ENCODE peak calls at places on chromosomes 11 and 22, in four cellular contexts. V is GM12878, I is HepG2, S is K562. C is an unnamed sample.
A peak's percentile ranks its signal among the peaks of the same experiment; 100 is the strongest.

GRCh38 chr22:19703869-19704268 is 10.4 kb upstream of the SEPTIN5 start:
- DNase-seq in V (no peak), I (no peak), S (no peak), C (peak; percentile 10)

GRCh38 chr11:10225553-10225952 is 68.5 kb downstream of the SBF2 start:
- DNase-seq in V (no peak), I (no peak), S (no peak), C (no peak)

GRCh38 chr11:106344392-106344791 is 266.9 kb downstream of the AASDHPPT start:
- DNase-seq in V (no peak), I (no peak), S (no peak), C (no peak)

GRCh38 chr11:34044664-34045485 is 6.7 kb upstream of the CAPRIN1 start:
- DNase-seq in V (no peak), I (no peak), S (peak; percentile 54), C (peak; percentile 28)

GRCh38 chr11:110430267-110431211 is 791 bp downstream of the FDX1 start:
- DNase-seq in V (peak; percentile 8), I (peak; percentile 47), S (no peak), C (no peak)

GRCh38 chr11:130208241-130209127 is 48.9 kb downstream of the ST14 start:
- DNase-seq in V (no peak), I (no peak), S (no peak), C (peak; percentile 8)

GRCh38 chr11:126544311-126545056 is 189.0 kb downstream of the ST3GAL4 start:
- DNase-seq in V (no peak), I (no peak), S (no peak), C (peak; percentile 44)

GRCh38 chr22:45731798-45732495 is 60.3 kb downstream of the ATXN10 start:
- DNase-seq in V (no peak), I (peak; percentile 8), S (no peak), C (no peak)

GRCh38 chr11:19605500-19606371 is 106.9 kb upstream of the NAV2 start:
- DNase-seq in V (no peak), I (no peak), S (no peak), C (no peak)

GRCh38 chr11:109405671-109406070 is 16.3 kb upstream of the C11orf87 start:
- DNase-seq in V (no peak), I (no peak), S (no peak), C (no peak)

GRCh38 chr22:23457586-23457985 is 122.5 kb downstream of the IGLL1 start:
- DNase-seq in V (no peak), I (no peak), S (peak; percentile 11), C (no peak)

GRCh38 chr11:120343429-120343828 is 7.2 kb downstream of the ARHGEF12 start:
- DNase-seq in V (peak; percentile 67), I (no peak), S (no peak), C (no peak)

GRCh38 chr11:75236062-75236461 is 4.5 kb upstream of the TPBGL start:
- DNase-seq in V (no peak), I (no peak), S (no peak), C (peak; percentile 26)

GRCh38 chr11:108125126-108125525 is 3.8 kb downstream of the ACAT1 start:
- DNase-seq in V (no peak), I (no peak), S (no peak), C (no peak)

GRCh38 chr11:120254788-120255518 is 15.0 kb downstream of the POU2F3 start:
- DNase-seq in V (no peak), I (no peak), S (no peak), C (peak; percentile 68)

GRCh38 chr11:92866679-92867282 is 102.7 kb upstream of the MTNR1B start:
- DNase-seq in V (no peak), I (no peak), S (no peak), C (no peak)

GRCh38 chr11:125871391-125872137 is 15.9 kb upstream of the HYLS1 start:
- DNase-seq in V (no peak), I (peak; percentile 57), S (peak; percentile 25), C (peak; percentile 79)

GRCh38 chr11:2202071-2202899 is 30.7 kb upstream of the TH start:
- DNase-seq in V (no peak), I (no peak), S (no peak), C (no peak)

GRCh38 chr22:21797444-21798221 is 62.0 kb upstream of the YPEL1 start:
- DNase-seq in V (no peak), I (no peak), S (no peak), C (no peak)

GRCh38 chr22:21796863-21797262 is 61.3 kb upstream of the YPEL1 start:
- DNase-seq in V (no peak), I (no peak), S (peak; percentile 38), C (no peak)

GRCh38 chr22:21796231-21796630 is 60.6 kb upstream of the YPEL1 start:
- DNase-seq in V (no peak), I (no peak), S (no peak), C (no peak)

GRCh38 chr22:21790359-21790758 is 54.8 kb upstream of the YPEL1 start:
- DNase-seq in V (no peak), I (no peak), S (no peak), C (no peak)

DNA sequence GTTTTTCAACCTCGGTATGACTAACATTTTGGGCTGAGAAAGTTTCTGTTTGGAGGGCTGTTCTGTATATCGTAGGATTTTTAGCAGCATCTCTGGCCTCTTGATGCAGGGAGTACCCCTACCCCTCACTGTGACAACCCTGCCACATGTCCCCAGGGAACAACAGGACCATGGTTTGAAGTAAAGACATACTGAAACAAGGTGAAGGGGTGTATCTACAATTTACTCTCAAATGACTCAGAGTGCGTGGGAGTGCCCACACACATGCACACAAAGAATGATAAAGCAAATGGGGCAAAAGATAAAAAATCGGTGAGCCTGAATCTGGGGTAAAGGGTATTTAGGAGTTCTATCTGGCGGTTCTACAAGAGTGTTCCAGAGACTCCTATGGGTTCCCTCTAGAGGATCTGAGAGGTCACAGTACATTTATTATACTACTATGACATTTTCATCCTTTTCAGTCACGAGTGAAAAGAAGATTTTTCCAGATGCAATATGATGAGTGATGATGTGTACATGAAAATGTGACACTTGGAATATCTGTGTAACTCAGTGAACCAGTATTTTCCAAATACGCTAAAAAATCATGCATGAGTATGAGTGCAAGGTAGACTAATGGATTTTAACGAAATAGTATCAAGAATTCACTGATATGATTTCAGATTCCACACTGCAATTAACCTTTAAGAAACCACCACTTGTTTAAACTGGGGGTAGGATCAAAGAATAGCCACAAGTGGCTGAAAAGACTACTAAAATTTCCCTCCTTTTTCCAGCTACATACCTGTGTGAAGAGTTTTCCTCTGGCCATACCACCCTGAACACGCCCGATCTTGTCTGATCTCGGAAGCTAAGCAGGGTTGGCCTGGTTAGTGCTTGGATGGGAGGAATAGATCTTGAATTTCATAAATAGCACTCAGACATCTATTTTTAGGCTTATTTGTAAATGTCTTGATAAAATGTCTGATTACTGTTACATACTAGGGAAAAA is 56.3 kb upstream of the YPEL1 start:
- DNase-seq in V (peak; percentile 62), I (no peak), S (peak; percentile 94), C (no peak)
- TF ChIP-seq ETV6 in V (no peak), I (no peak), S (no peak), C (no peak)

GRCh38 chr11:67463186-67463585 is 5.9 kb downstream of the TMEM134 start:
- DNase-seq in V (no peak), I (no peak), S (peak; percentile 49), C (no peak)

GRCh38 chr11:67464411-67465189 is 4.5 kb downstream of the TMEM134 start:
- DNase-seq in V (peak; percentile 65), I (peak; percentile 86), S (peak; percentile 93), C (peak; percentile 91)

GRCh38 chr11:67466367-67466766 is 2.7 kb downstream of the TMEM134 start:
- DNase-seq in V (no peak), I (no peak), S (no peak), C (no peak)

GRCh38 chr11:67463680-67464410 is 5.2 kb downstream of the TMEM134 start:
- DNase-seq in V (no peak), I (peak; percentile 52), S (peak; percentile 75), C (no peak)

GRCh38 chr11:67465190-67465522 is 3.9 kb downstream of the TMEM134 start:
- DNase-seq in V (no peak), I (peak; percentile 30), S (no peak), C (no peak)
- TF ChIP-seq ETV6 in V (no peak), I (no peak), S (no peak), C (no peak)

GRCh38 chr11:119166368-119167076 is 2.0 kb upstream of the NLRX1 start:
- DNase-seq in V (no peak), I (peak; percentile 44), S (no peak), C (no peak)
- TF ChIP-seq ETV6 in V (no peak), I (no peak), S (no peak), C (no peak)

DNA sequence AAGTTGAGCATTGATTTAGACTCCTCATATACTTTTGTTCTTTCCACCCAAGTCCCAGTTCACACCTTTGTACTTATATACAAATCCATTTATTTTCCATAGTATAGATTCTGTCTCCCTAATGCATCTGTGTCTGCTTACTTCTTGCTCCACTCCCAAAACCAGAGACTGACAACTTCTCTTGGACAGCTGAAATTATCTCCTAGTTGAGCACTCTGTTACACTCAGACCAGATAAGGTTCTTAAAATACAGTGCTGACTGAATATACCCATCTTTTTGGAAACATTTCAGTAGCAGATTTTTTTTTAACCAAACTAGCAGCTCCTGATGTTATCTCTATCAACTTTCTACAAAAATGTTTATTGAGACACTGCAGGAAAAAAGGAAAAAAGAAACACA is 106.3 kb downstream of the OPCML start:
- DNase-seq in V (no peak), I (no peak), S (no peak), C (no peak)
- TF ChIP-seq ETV6 in V (no peak), I (no peak), S (no peak), C (no peak)

DNA sequence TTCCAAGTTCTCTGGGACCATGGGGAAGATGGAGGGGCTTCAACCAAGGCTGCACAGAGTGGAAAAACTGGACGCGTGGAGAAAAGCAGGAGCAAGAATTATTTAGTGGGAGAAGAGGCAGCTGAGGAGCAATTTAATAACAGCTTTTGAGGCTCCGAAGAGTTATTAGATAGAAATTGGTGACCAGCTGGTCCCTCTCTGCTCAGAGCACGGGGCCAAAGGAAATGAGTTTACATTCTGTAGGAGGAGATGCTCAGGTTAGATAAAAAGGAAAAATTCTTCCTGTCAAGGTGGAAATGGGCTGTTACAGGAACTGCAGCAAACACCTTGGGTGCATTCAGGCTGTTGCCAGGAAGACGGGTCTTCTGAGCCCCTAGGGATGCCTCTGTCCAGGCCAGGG is 47.0 kb upstream of the GALNT18 start:
- DNase-seq in V (no peak), I (no peak), S (no peak), C (no peak)
- TF ChIP-seq ETV6 in V (no peak), I (no peak), S (no peak), C (no peak)

GRCh38 chr22:49968313-49968830 is 7.8 kb downstream of the PIM3 start:
- DNase-seq in V (no peak), I (no peak), S (no peak), C (no peak)

GRCh38 chr22:49967333-49968241 is 7.0 kb downstream of the PIM3 start:
- DNase-seq in V (no peak), I (peak; percentile 70), S (no peak), C (no peak)

GRCh38 chr22:49969751-49970527 is 9.4 kb downstream of the PIM3 start:
- DNase-seq in V (no peak), I (no peak), S (no peak), C (no peak)

GRCh38 chr22:49970528-49971231 is 10.1 kb downstream of the PIM3 start:
- DNase-seq in V (peak; percentile 85), I (peak; percentile 97), S (peak; percentile 82), C (peak; percentile 64)

GRCh38 chr22:49968831-49969661 is 8.5 kb downstream of the PIM3 start:
- DNase-seq in V (no peak), I (no peak), S (no peak), C (no peak)
- TF ChIP-seq ETV6 in V (no peak), I (no peak), S (no peak), C (no peak)

C was measured in WTC11.